ENCODE peak calls at places on chromosomes 7 and 10, in eight cellular contexts. G is OCI-LY7, L is GM23338, D is fibroblast of pulmonary artery, P is stomach, Z is psoas muscle, M is sigmoid colon, R is ovary. A is an unnamed sample.

GRCh38 chr10:100146875-100147665 is 38.8 kb downstream of the ERLIN1 start:
- DNase-seq in Z (no peak), M (no peak), P (no peak), G (no peak), L (no peak), D (no peak), R (no peak), A (no peak)

GRCh38 chr10:111211756-111212155 is 134.9 kb downstream of the ADRA2A start:
- DNase-seq in L (peak), D (no peak), Z (no peak), P (no peak), M (no peak), G (no peak), R (no peak), A (peak)

GRCh38 chr7:108270385-108270784 is 140.2 kb upstream of the LAMB4 start:
- DNase-seq in R (no peak), M (no peak), L (no peak), D (no peak), G (no peak), P (no peak), Z (no peak), A (no peak)

GRCh38 chr10:17669185-17669872 is 25.4 kb downstream of the STAM start:
- DNase-seq in P (no peak), L (no peak), R (no peak), G (no peak), Z (no peak), M (no peak), D (no peak), A (no peak)

GRCh38 chr7:150365673-150366398 is 2.8 kb upstream of the REPIN1 start:
- DNase-seq in Z (no peak), G (no peak), M (peak), P (no peak), D (no peak), L (peak), R (no peak), A (no peak)

GRCh38 chr10:121158988-121159579 is 307.9 kb downstream of the WDR11 start:
- DNase-seq in P (peak), G (no peak), M (no peak), L (no peak), R (no peak), D (no peak), Z (no peak), A (no peak)

GRCh38 chr10:112835933-112836564 is 114.0 kb upstream of the TCF7L2 start:
- DNase-seq in G (no peak), P (no peak), L (no peak), D (no peak), Z (peak), M (peak), R (no peak), A (no peak)

GRCh38 chr10:85967594-85967993 is 399.0 kb downstream of the GRID1 start:
- DNase-seq in Z (no peak), R (no peak), L (no peak), D (no peak), P (no peak), M (no peak), G (no peak), A (peak)

GRCh38 chr10:59865101-59865500 is 41.3 kb downstream of the CCDC6 start:
- DNase-seq in L (peak), M (no peak), Z (no peak), P (peak), R (no peak), G (peak), D (peak), A (peak)

GRCh38 chr7:154304740-154305679 is 252.8 kb downstream of the DPP6 start:
- DNase-seq in L (no peak), R (no peak), P (no peak), G (no peak), D (no peak), M (no peak), Z (no peak), A (no peak)

DNA sequence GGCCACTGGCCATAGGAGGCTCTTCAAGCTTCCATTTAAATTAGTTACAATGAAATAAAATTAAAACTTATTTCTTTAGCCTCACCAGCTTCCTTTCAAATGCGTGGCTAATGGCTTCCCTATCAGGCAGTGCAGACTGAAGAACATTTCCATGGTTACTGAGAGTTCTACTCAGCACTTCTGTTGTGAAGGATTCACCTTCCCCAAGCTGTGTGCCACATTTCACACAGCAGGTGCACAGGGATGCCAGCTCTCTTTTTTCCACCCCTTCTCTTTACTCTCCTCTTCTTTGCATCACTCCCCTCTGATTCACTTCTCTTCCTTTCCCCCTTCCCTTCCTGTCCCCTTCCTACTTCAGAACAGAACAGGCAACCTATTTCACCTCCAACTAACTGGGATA is 833 bp downstream of the GDF2 start:
- DNase-seq in L (no peak), D (no peak), R (no peak), P (no peak), M (no peak), G (no peak), Z (no peak), A (no peak)
- H3K4me3 ChIP-seq in L (no peak), D (no peak), R (no peak), P (no peak), M (no peak), G (no peak), Z (no peak), A (no peak)

GRCh38 chr10:13276749-13277394 is 23.0 kb downstream of the PHYH start:
- DNase-seq in R (no peak), P (no peak), L (no peak), G (no peak), Z (no peak), M (no peak), D (peak), A (no peak)
- TF ChIP-seq CTCF in R (peak), P (no peak), L (peak), G (peak), Z (peak), M (no peak), D (peak), A (no peak)

GRCh38 chr10:122308487-122309141 is 37.5 kb downstream of the BTBD16 start:
- DNase-seq in P (no peak), G (no peak), R (peak), L (no peak), D (no peak), M (no peak), Z (no peak), A (no peak)

GRCh38 chr10:122311051-122311410 is 39.9 kb downstream of the BTBD16 start:
- DNase-seq in L (no peak), G (no peak), D (no peak), Z (no peak), P (no peak), R (no peak), M (no peak), A (no peak)

GRCh38 chr10:122307669-122308486 is 36.8 kb downstream of the BTBD16 start:
- DNase-seq in G (peak), P (no peak), Z (peak), M (peak), R (peak), D (peak), L (no peak), A (peak)

GRCh38 chr10:122306744-122307143 is 35.6 kb downstream of the BTBD16 start:
- DNase-seq in M (no peak), Z (no peak), L (no peak), G (no peak), R (no peak), D (no peak), P (no peak), A (no peak)

GRCh38 chr10:122310311-122311050 is 39.4 kb downstream of the BTBD16 start:
- DNase-seq in Z (no peak), M (no peak), G (no peak), D (peak), R (no peak), P (no peak), L (peak), A (peak)
- H3K4me3 ChIP-seq in Z (no peak), M (no peak), G (no peak), D (no peak), R (no peak), P (no peak), L (no peak), A (no peak)

GRCh38 chr7:2159176-2159520 is 73.6 kb downstream of the MAD1L1 start:
- DNase-seq in D (no peak), L (peak), P (no peak), M (no peak), G (no peak), R (no peak), Z (peak), A (no peak)

GRCh38 chr7:2157473-2158279 is 75.1 kb downstream of the MAD1L1 start:
- DNase-seq in Z (peak), P (peak), G (peak), R (peak), D (peak), L (no peak), M (peak), A (no peak)

GRCh38 chr7:2158331-2159175 is 74.2 kb downstream of the MAD1L1 start:
- DNase-seq in Z (peak), M (peak), L (no peak), R (no peak), G (peak), D (no peak), P (no peak), A (no peak)

GRCh38 chr7:2154831-2155230 is 77.9 kb downstream of the MAD1L1 start:
- DNase-seq in R (no peak), P (no peak), M (peak), G (no peak), Z (peak), L (no peak), D (no peak), A (no peak)

DNA sequence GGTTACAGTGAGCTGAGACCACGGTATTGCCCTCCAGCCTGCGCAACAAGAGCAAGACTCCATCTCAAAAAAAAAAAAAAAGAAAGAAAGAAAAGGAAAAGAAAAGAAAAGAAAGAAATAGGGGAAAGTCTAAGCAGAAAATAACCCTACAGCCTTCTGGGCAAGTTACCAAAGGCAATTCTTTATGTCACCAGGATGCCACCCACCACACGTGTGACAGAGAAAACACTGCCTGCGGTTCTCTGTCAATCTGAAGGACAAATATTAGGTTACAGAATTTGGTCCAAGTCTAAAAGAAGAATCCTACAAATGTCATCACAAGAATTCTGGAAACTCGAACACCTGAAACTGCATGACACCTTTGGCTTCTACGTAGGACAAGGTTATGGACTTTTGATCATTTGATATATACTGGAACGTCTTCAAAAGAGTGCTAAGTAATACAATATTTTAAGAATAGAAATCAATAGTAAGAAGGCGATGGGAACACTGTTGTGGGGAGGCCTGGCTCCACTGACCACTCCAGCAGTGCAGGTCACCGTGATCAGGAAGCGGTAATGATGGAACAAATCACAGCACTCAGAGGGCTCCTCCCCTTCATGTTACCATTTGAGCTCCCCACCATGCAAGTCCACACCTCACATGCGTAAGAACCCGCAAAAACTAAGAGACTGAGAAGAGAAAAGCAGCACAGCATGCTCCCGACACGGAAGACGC is 75.8 kb downstream of the MAD1L1 start:
- DNase-seq in R (no peak), M (no peak), Z (peak), L (no peak), G (no peak), D (no peak), P (no peak), A (no peak)
- TF ChIP-seq CTCF in R (no peak), M (no peak), Z (no peak), L (no peak), G (no peak), D (no peak), P (no peak), A (no peak)

DNA sequence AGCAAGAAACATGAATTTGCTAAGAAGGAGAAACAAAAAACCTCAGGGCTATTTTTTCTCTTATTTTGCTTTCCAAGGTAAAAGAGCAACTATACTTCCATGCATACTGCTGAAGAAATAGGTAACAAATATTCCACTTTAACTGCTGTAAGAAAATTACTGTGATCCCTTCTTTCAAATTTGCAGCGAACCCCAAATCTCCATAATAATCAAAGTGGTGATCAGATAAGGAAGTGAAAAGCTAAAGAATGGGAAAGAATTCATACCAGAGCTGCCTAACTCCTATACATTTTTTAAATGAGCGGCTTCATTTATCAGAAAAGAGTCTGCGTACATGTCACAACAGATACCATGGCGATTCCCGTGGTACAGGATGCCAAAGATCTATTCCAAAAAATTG is 7.2 kb downstream of the SGCE start:
- DNase-seq in Z (no peak), L (no peak), P (no peak), R (no peak), G (no peak), D (no peak), M (no peak), A (no peak)
- H3K4me3 ChIP-seq in Z (no peak), L (peak), P (no peak), R (no peak), G (no peak), D (no peak), M (no peak), A (no peak)

GRCh38 chr10:88582806-88583583 is at the start of gene RNLS:
- DNase-seq in M (peak), R (peak), Z (peak), P (peak), L (peak), D (peak), G (no peak), A (no peak)
- TF ChIP-seq CTCF in M (peak), R (peak), Z (peak), P (peak), L (peak), D (peak), G (peak), A (peak)

DNA sequence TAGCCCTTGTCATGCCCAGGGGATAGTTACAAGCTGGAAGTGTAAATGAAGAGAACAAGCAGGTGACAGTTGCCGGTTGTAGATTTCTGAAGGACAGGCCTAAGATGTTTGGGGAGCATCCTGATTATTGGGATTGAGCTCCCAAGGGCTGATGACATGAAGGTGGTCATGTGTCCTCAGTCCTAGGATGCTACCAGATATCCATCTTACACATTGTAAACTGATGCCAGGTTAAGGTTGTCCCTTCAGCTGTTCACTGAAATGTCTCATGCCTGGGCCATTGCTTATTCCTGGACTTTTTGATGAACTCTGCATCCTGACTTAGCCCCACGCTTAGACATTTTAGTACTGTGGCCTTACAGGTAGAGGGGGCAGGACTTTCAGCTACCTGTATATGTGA is 1.3 kb downstream of the ZMIZ2 start:
- DNase-seq in P (no peak), G (no peak), L (no peak), D (no peak), R (no peak), M (no peak), Z (no peak), A (no peak)
- H3K4me3 ChIP-seq in P (peak), G (peak), L (peak), D (peak), R (peak), M (no peak), Z (peak), A (peak)

A was measured in kidney epithelial cell.